ENCODE peak calls at places on chromosomes 4 and X, in ten cellular contexts. C is HCT116; W is colonic mucosa; H is stomach; X is CD8-positive, alpha-beta memory T cell; A is tibial nerve; I is lower lobe of right lung; D is tibial artery; R is neural progenitor cell; N is mucosa of descending colon. S is an unnamed sample.

GRCh38 chrX:70454441-70455365 is 10.1 kb downstream of the DLG3 start:
- DNase-seq in I (peak; percentile 86), R (peak; percentile 94), C (peak; percentile 82), D (peak; percentile 78), X (peak; percentile 75), N (peak; percentile 91), W (peak; percentile 88), H (peak; percentile 88), A (peak; percentile 34), S (peak; percentile 95)

GRCh38 chr4:188781655-188782054 is 642.4 kb downstream of the TRIML1 start:
- DNase-seq in D (no peak), N (no peak), R (peak; percentile 33), W (no peak), X (no peak), I (no peak), A (no peak), H (peak; percentile 31), C (peak; percentile 21), S (no peak)

GRCh38 chrX:74537011-74537390 is 77.4 kb downstream of the RLIM start:
- DNase-seq in N (no peak), R (no peak), H (no peak), C (no peak), A (no peak), X (no peak), D (no peak), I (no peak), W (no peak), S (no peak)

GRCh38 chr4:101346562-101347266 is 612 bp downstream of the PPP3CA start:
- DNase-seq in I (peak; percentile 77), H (peak; percentile 59), X (peak; percentile 53), R (peak; percentile 80), A (peak; percentile 42), W (peak; percentile 68), C (no peak), N (peak; percentile 80), D (peak; percentile 78), S (peak; percentile 52)

GRCh38 chrX:146602246-146602645 is 207.3 kb upstream of the CXorf51B start:
- DNase-seq in C (no peak), A (no peak), I (no peak), X (no peak), W (no peak), H (no peak), N (no peak), D (no peak), R (no peak), S (no peak)

GRCh38 chr4:128844931-128845330 is 35.4 kb downstream of the JADE1 start:
- DNase-seq in R (no peak), C (no peak), N (no peak), X (no peak), D (peak; percentile 92), H (peak; percentile 43), W (no peak), I (no peak), A (peak; percentile 74), S (no peak)

GRCh38 chr4:10047967-10048366 is 26.7 kb upstream of the SLC2A9 start:
- DNase-seq in D (no peak), H (no peak), X (no peak), W (no peak), I (no peak), N (no peak), A (no peak), R (no peak), C (no peak), S (no peak)

GRCh38 chrX:106707771-106708454 is 18.6 kb upstream of the RNF128 start:
- DNase-seq in W (no peak), C (peak; percentile 79), X (no peak), R (no peak), D (no peak), H (no peak), N (no peak), I (no peak), A (no peak), S (no peak)

GRCh38 chr4:7557447-7557846 is 122.7 kb upstream of the PSAPL1 start:
- DNase-seq in W (no peak), N (no peak), D (no peak), R (no peak), A (no peak), X (no peak), H (no peak), C (no peak), I (no peak), S (no peak)

GRCh38 chr4:138911903-138912713 is 103.5 kb upstream of the NOCT start:
- DNase-seq in H (no peak), W (peak; percentile 50), A (no peak), X (no peak), D (no peak), I (no peak), N (peak; percentile 48), R (no peak), C (no peak), S (no peak)

GRCh38 chr4:39353478-39354177 is 12.5 kb downstream of the RFC1 start:
- DNase-seq in N (no peak), X (no peak), W (no peak), C (no peak), I (no peak), R (no peak), D (no peak), A (no peak), H (no peak), S (no peak)

GRCh38 chr4:39357002-39357401 is 9.2 kb downstream of the RFC1 start:
- DNase-seq in W (no peak), I (no peak), X (no peak), D (no peak), A (no peak), C (no peak), N (no peak), R (peak; percentile 20), H (no peak), S (no peak)

GRCh38 chr4:39348371-39349265 is 17.5 kb downstream of the RFC1 start:
- DNase-seq in I (no peak), R (no peak), C (no peak), X (no peak), W (no peak), H (no peak), N (no peak), A (no peak), D (no peak), S (no peak)

GRCh38 chr4:39349326-39349725 is 16.8 kb downstream of the RFC1 start:
- DNase-seq in D (no peak), H (no peak), X (no peak), N (no peak), A (no peak), I (no peak), W (no peak), R (no peak), C (no peak), S (no peak)

DNA sequence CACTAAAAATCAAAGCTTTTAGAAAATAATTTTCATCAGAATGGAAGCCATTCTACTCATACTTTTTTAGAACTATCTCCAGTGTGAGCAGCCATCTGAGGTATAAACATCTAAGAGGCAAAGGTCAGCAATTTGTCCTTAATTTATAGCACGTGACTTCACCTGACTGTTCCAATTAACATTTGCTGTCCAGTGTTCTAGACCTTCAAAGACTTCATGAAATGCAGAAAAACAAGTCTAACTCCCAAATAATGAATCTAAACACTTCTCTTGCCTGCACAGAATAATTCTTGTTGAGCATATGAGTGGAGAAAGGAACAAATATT is 12.0 kb downstream of the RFC1 start:
- DNase-seq in N (no peak), X (no peak), W (no peak), D (no peak), C (no peak), H (no peak), A (no peak), I (no peak), R (no peak), S (no peak)
- H3K4me3 ChIP-seq in N (no peak overlapping the region), X (peak overlapping the region; percentile 70), W (peak overlapping the region; percentile 18), D (peak overlapping the region; percentile 24), C (no peak overlapping the region), H (peak overlapping the region; percentile 31), A (peak overlapping the region; percentile 46), I (peak overlapping the region; percentile 43), R (no peak overlapping the region), S (no peak overlapping the region)

GRCh38 chr4:140080883-140081282 is 73.1 kb downstream of the MAML3 start:
- DNase-seq in C (no peak), W (no peak), A (no peak), D (no peak), N (no peak), X (no peak), R (no peak), I (no peak), H (no peak), S (no peak)
- H3K4me1 ChIP-seq in C (peaks cover 19% of the 10 kb centered on the region), W (no peaks in the 10 kb centered on the region), A (no peaks in the 10 kb centered on the region), D (no peaks in the 10 kb centered on the region), N (no peaks in the 10 kb centered on the region), X (no peaks in the 10 kb centered on the region), R (peaks cover 48% of the 10 kb centered on the region), I (peaks cover 53% of the 10 kb centered on the region), H (peaks cover 15% of the 10 kb centered on the region), S (peaks cover 28% of the 10 kb centered on the region)

GRCh38 chrX:56281789-56282188 is 49.6 kb downstream of the KLF8 start:
- DNase-seq in W (no peak), H (no peak), A (no peak), X (no peak), D (no peak), C (peak; percentile 3), I (no peak), N (no peak), R (peak; percentile 7), S (peak; percentile 9)

GRCh38 chrX:56284269-56284668 is 52.1 kb downstream of the KLF8 start:
- DNase-seq in R (no peak), C (no peak), D (no peak), H (no peak), A (no peak), I (peak; percentile 29), N (no peak), X (no peak), W (no peak), S (no peak)

GRCh38 chrX:56279869-56280268 is 47.7 kb downstream of the KLF8 start:
- DNase-seq in X (no peak), I (no peak), H (no peak), W (no peak), D (no peak), R (no peak), C (no peak), A (no peak), N (no peak), S (no peak)
- H3K4me3 ChIP-seq in X (no peak overlapping the region), I (no peak overlapping the region), H (no peak overlapping the region), W (no peak overlapping the region), D (no peak overlapping the region), R (no peak overlapping the region), C (no peak overlapping the region), A (no peak overlapping the region), N (no peak overlapping the region), S (no peak overlapping the region)

DNA sequence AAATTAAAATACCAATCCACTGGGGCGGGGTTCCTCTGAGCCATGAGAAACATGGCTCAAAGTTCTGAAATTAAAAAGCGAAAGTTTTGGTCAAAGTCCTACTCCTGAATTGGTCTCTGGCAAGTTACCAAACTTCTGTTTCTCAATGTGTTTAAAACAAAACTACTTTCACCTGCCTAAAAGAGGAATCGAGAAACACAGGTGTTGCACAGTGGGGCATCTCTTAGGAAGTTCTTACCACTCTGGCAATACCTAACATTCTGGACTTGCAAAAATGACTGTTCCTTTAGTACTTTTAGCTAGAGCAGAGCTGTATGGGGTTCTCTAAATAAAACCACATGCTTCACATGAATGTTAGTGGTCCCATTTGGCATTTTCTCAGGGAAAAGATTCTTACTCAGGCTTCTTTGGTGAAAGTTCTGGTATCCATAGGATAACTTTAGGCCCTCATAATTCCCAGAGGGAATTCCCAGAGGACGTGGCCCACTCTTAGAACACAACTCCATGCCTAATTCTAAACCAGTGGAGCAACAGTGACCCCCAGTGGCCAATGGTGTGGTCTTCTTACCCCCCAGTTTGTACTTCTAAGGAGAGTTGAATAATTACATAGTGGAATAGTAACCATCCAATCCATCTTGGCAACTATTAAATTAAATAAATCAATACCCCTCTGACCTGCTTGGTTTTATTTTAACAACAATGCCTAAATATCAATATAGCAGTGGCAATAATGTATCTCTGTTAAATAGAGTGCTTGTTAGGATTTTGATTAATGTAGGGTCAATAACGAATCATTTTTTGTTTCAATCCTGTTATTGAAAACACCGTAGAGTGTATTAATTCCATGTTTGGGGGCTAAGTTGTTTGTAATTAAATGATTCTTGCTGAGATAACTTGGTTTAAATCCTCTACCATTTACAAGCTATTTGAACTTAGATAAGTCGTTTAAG is 21.9 kb downstream of the BMP3 start:
- DNase-seq in N (peak; percentile 61), A (peak; percentile 48), W (peak; percentile 86), C (peak; percentile 59), I (peak; percentile 63), R (peak; percentile 82), X (peak; percentile 14), H (peak; percentile 52), D (no peak), S (peak; percentile 58)
- H3K4me1 ChIP-seq in N (no peaks in the 10 kb centered on the region), A (no peaks in the 10 kb centered on the region), W (no peaks in the 10 kb centered on the region), C (no peaks in the 10 kb centered on the region), I (no peaks in the 10 kb centered on the region), R (no peaks in the 10 kb centered on the region), X (no peaks in the 10 kb centered on the region), H (no peaks in the 10 kb centered on the region), D (no peaks in the 10 kb centered on the region), S (no peaks in the 10 kb centered on the region)

S was measured in Caco-2.